ENCODE peak calls at places on chromosome 22, in four cellular contexts. R, X, H and Y are unnamed samples.

GRCh38 chr22:43236401-43237166 is 49.6 kb upstream of the TTLL12 start:
- DNase-seq in R (no peak), X (no peak), H (no peak), Y (no peak)

GRCh38 chr22:19707347-19708322 is 6.7 kb upstream of the SEPTIN5 start:
- DNase-seq in R (no peak), X (no peak), H (no peak), Y (no peak)

GRCh38 chr22:36734171-36735058 is 30.9 kb upstream of the CACNG2 start:
- DNase-seq in R (no peak), X (no peak), H (no peak), Y (no peak)

GRCh38 chr22:32042924-32043323 is at the start of gene SLC5A1:
- DNase-seq in R (no peak), X (no peak), H (no peak), Y (no peak)

GRCh38 chr22:49197986-49198704 is 629.5 kb downstream of the BRD1 start:
- DNase-seq in R (no peak), X (no peak), H (no peak), Y (no peak)

GRCh38 chr22:40512426-40513136 is 123.9 kb downstream of the MRTFA start:
- DNase-seq in R (no peak), X (peak; percentile 55), H (no peak), Y (no peak)

GRCh38 chr22:43127166-43127908 is 15.9 kb downstream of the MCAT start:
- DNase-seq in R (peak; percentile 63), X (no peak), H (no peak), Y (no peak)

GRCh38 chr22:40651057-40651456 is 14.5 kb upstream of the MRTFA start:
- DNase-seq in R (no peak), X (no peak), H (no peak), Y (no peak)

GRCh38 chr22:43257549-43257948 is 70.6 kb upstream of the TTLL12 start:
- DNase-seq in R (no peak), X (no peak), H (no peak), Y (peak; percentile 75)

GRCh38 chr22:49193348-49193747 is 634.3 kb downstream of the BRD1 start:
- DNase-seq in R (no peak), X (no peak), H (no peak), Y (no peak)

GRCh38 chr22:19361501-19362103 is 69.9 kb downstream of the HIRA start:
- DNase-seq in R (no peak), X (no peak), H (peak; percentile 82), Y (no peak)

GRCh38 chr22:31477329-31477728 is 12.3 kb downstream of the EIF4ENIF1 start:
- DNase-seq in R (no peak), X (no peak), H (peak; percentile 56), Y (no peak)

GRCh38 chr22:41247703-41248102 is 7.0 kb upstream of the CHADL start:
- DNase-seq in R (no peak), X (no peak), H (no peak), Y (no peak)

GRCh38 chr22:48628891-48629559 is 1198.6 kb downstream of the BRD1 start:
- DNase-seq in R (no peak), X (no peak), H (no peak), Y (no peak)

GRCh38 chr22:29457730-29458129 is 19.3 kb downstream of the RFPL1 start:
- DNase-seq in R (peak; percentile 70), X (peak; percentile 37), H (peak; percentile 21), Y (peak; percentile 37)

GRCh38 chr22:35733036-35733435 is 15.4 kb downstream of the APOL5 start:
- DNase-seq in R (no peak), X (no peak), H (no peak), Y (no peak)

GRCh38 chr22:47172771-47173534 is 410.5 kb downstream of the TBC1D22A start:
- DNase-seq in R (no peak), X (no peak), H (no peak), Y (no peak)

GRCh38 chr22:25447067-25447688 is 117.3 kb upstream of the GRK3 start:
- DNase-seq in R (peak; percentile 7), X (peak; percentile 72), H (no peak), Y (no peak)

GRCh38 chr22:38674888-38675287 is 6.9 kb upstream of the TOMM22 start:
- DNase-seq in R (no peak), X (no peak), H (no peak), Y (no peak)

GRCh38 chr22:42930810-42931420 is 73.8 kb upstream of the ARFGAP3 start:
- DNase-seq in R (no peak), X (peak; percentile 53), H (no peak), Y (no peak)

GRCh38 chr22:26589845-26590524 is at the start of gene TPST2:
- DNase-seq in R (peak; percentile 89), X (peak; percentile 38), H (no peak), Y (peak; percentile 76)

GRCh38 chr22:40193429-40194421 is 16.0 kb downstream of the TNRC6B start:
- DNase-seq in R (no peak), X (no peak), H (no peak), Y (peak; percentile 41)

GRCh38 chr22:37660709-37661045 is 2.2 kb downstream of the PDXP start:
- DNase-seq in R (no peak), X (no peak), H (no peak), Y (no peak)

GRCh38 chr22:30889996-30890480 is 78.5 kb downstream of the MORC2 start:
- DNase-seq in R (no peak), X (no peak), H (no peak), Y (no peak)

GRCh38 chr22:19641254-19641982 is 72.9 kb upstream of the SEPTIN5 start:
- DNase-seq in R (peak; percentile 92), X (no peak), H (no peak), Y (peak; percentile 26)

GRCh38 chr22:28424427-28425080 is 255.1 kb downstream of the TTC28 start:
- DNase-seq in R (no peak), X (peak; percentile 82), H (no peak), Y (no peak)

GRCh38 chr22:33883561-33883960 is 36.7 kb downstream of the LARGE1 start:
- DNase-seq in R (no peak), X (no peak), H (peak; percentile 40), Y (no peak)

GRCh38 chr22:42994917-42995562 is 19.9 kb downstream of the PACSIN2 start:
- DNase-seq in R (no peak), X (peak; percentile 98), H (peak; percentile 46), Y (peak; percentile 66)

GRCh38 chr22:24175160-24175808 is 6.0 kb upstream of the SUSD2 start:
- DNase-seq in R (peak; percentile 67), X (peak; percentile 59), H (no peak), Y (peak; percentile 65)

GRCh38 chr22:20750461-20751184 is 23.3 kb upstream of the SERPIND1 start:
- DNase-seq in R (no peak), X (no peak), H (peak; percentile 59), Y (peak; percentile 83)

GRCh38 chr22:26168199-26168915 is 905 bp upstream of the SEZ6L start:
- DNase-seq in R (no peak), X (no peak), H (no peak), Y (no peak)

GRCh38 chr22:26629988-26630761 is 8.4 kb downstream of the CRYBA4 start:
- DNase-seq in R (peak; percentile 27), X (no peak), H (no peak), Y (no peak)

GRCh38 chr22:26471522-26471921 is 12.1 kb downstream of the HPS4 start:
- DNase-seq in R (no peak), X (peak; percentile 31), H (no peak), Y (peak; percentile 92)

GRCh38 chr22:39174498-39175120 is 22.1 kb upstream of the CBX7 start:
- DNase-seq in R (no peak), X (peak; percentile 93), H (no peak), Y (peak; percentile 100)

GRCh38 chr22:48959496-48959895 is 868.2 kb downstream of the BRD1 start:
- DNase-seq in R (no peak), X (no peak), H (no peak), Y (no peak)

GRCh38 chr22:39593061-39593930 is 22.7 kb downstream of the CACNA1I start:
- DNase-seq in R (no peak), X (no peak), H (no peak), Y (peak; percentile 81)

DNA sequence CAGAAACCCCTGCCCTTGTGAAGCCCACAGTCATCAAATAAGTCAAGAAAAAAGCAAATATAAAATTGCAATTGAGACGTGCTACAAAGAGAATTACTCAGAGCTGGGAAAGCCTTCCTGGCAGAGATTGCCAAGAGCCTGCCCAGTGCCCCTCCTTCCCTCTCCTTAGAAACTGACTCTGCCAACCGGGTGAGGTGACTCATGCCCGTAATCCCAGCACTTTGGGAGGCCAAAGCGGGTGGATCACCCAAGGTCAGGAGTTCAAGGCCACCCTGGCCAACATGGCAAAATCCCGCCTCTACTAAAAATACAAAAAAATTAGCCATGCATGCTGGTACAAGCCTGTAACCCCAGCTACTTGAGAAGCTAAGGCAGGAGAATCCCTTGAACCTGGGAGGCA is 76.0 kb upstream of the RTL6 start:
- DNase-seq in R (no peak), X (no peak), H (no peak), Y (peak; percentile 24)
- TF ChIP-seq POLR2AphosphoS5 in R (no peak), X (no peak), H (no peak), Y (no peak)

GRCh38 chr22:22032099-22032905 is 49.7 kb upstream of the TOP3B start:
- DNase-seq in R (no peak), X (no peak), H (no peak), Y (no peak)
- TF ChIP-seq MYC in R (no peak), X (no peak), H (no peak), Y (no peak)

GRCh38 chr22:50440544-50441249 is 34.1 kb downstream of the SBF1 start:
- DNase-seq in R (no peak), X (no peak), H (no peak), Y (no peak)

GRCh38 chr22:50443202-50443601 is 31.6 kb downstream of the SBF1 start:
- DNase-seq in R (no peak), X (no peak), H (no peak), Y (no peak)

GRCh38 chr22:50443801-50444625 is 30.8 kb downstream of the SBF1 start:
- DNase-seq in R (no peak), X (no peak), H (no peak), Y (no peak)

GRCh38 chr22:50439314-50440250 is 35.3 kb downstream of the SBF1 start:
- DNase-seq in R (no peak), X (no peak), H (no peak), Y (no peak)

GRCh38 chr22:50441428-50441993 is 33.3 kb downstream of the SBF1 start:
- DNase-seq in R (no peak), X (no peak), H (no peak), Y (no peak)
- TF ChIP-seq POLR2AphosphoS5 in R (no peak), X (no peak), H (no peak), Y (no peak)

DNA sequence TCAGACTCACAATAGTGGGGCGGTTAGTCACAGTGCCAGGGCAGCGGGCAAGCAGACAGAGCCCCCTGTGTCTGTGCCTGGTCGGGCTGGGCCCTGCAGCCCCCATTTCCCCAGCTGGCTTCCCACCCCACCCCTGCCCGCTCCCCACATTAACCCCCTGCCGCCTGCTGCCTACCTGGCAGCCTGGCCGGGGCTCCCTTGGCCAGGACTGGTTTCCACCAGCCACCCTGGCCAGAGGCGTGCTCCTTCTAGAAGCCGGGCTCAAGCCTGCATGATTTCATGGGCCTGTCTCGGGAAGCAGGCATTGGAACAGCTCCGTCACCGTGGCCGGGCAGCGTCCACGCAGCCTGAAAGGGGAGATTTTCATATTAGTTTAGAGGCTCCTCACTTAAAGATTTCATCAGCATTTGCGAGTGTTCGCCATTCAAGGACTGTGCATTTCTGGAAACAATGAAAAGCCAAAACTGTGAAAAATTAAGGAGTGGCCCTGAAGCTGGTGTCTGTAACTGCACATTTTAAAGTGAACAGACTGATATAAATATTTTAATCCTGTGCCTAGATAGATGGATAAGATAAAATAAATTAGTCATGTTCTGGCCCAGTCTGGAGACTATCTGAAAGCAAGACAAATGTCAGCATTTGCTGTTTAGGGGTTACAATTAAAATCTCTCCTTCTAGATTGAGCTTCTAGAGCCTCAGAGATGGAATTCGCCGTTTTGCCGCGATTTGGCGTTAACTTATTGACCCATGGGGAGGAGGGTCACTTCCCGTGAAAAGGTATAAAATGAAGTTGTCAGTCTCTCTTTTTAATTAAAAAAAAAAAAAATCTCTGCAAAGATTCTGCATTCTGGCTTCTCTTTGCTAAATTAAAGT is 79.4 kb upstream of the WNT7B start:
- DNase-seq in R (no peak), X (no peak), H (no peak), Y (no peak)
- TF ChIP-seq MYC in R (no peak), X (no peak), H (no peak), Y (no peak)